ENCODE peak calls at places on chromosomes 12 and 14, in eight cellular contexts. D is left ventricle myocardium inferior; U is mesothelial cell of epicardium; H is retina; C is lung microvascular endothelial cell; V is left colon; B is fibroblast of gingiva; N is stimulated activated CD4-positive, alpha-beta T cell treated with anti-CD3 and anti-CD28 coated beads, Interleukin-4, amount 100 ng/mL, for 48 hours. A is an unnamed sample.

GRCh38 chr12:127119600-127120140 is 1147.3 kb upstream of the TMEM132C start:
- DNase-seq in D (no peak), V (no peak), C (no peak), B (no peak), N (no peak), U (no peak), H (no peak), A (no peak)

GRCh38 chr14:31492759-31493498 is 5.1 kb upstream of the GPR33 start:
- DNase-seq in H (no peak), D (no peak), N (no peak), U (no peak), C (no peak), V (no peak), B (no peak), A (no peak)

GRCh38 chr12:21773263-21773741 is 1.2 kb downstream of the KCNJ8 start:
- DNase-seq in N (no peak), B (no peak), D (peak; percentile 70), V (peak; percentile 31), U (no peak), C (peak; percentile 6), H (peak; percentile 66), A (no peak)

GRCh38 chr14:39102265-39102968 is 618 bp downstream of the SEC23A start:
- DNase-seq in C (peak; percentile 41), H (peak; percentile 62), B (peak; percentile 39), U (no peak), V (peak; percentile 72), D (peak; percentile 20), N (no peak), A (peak; percentile 58)

GRCh38 chr12:13000935-13001724 is 1.1 kb upstream of the HEBP1 start:
- DNase-seq in C (peak; percentile 74), B (peak; percentile 58), N (peak; percentile 12), H (peak; percentile 82), V (peak; percentile 46), U (peak; percentile 28), D (peak; percentile 52), A (peak; percentile 61)

GRCh38 chr12:81859521-81859920 is 100.4 kb upstream of the PPFIA2 start:
- DNase-seq in U (no peak), C (peak; percentile 7), D (no peak), B (no peak), N (no peak), H (no peak), V (no peak), A (peak; percentile 84)

GRCh38 chr14:92729632-92730358 is 18.6 kb downstream of the LGMN start:
- DNase-seq in C (no peak), V (no peak), D (no peak), H (no peak), N (no peak), U (no peak), B (peak; percentile 66), A (no peak)

GRCh38 chr14:95871531-95871930 is 5.1 kb upstream of the TUNAR start:
- DNase-seq in V (no peak), D (no peak), C (no peak), B (no peak), N (no peak), U (no peak), H (no peak), A (no peak)

GRCh38 chr12:27824126-27824842 is 44.2 kb upstream of the MANSC4 start:
- DNase-seq in N (no peak), H (no peak), B (no peak), V (no peak), U (no peak), D (no peak), C (peak; percentile 40), A (no peak)

GRCh38 chr12:12612403-12612802 is 727 bp downstream of the CREBL2 start:
- DNase-seq in B (peak; percentile 49), C (peak; percentile 76), U (no peak), N (no peak), V (no peak), D (no peak), H (no peak), A (peak; percentile 65)

GRCh38 chr14:100307215-100308111 is 1.2 kb upstream of the SLC25A29 start:
- DNase-seq in N (no peak), V (no peak), U (no peak), D (no peak), B (no peak), H (no peak), C (peak; percentile 33), A (peak; percentile 22)

GRCh38 chr12:103308396-103308795 is 187.4 kb downstream of the C12orf42 start:
- DNase-seq in C (no peak), B (no peak), D (no peak), V (no peak), N (no peak), U (no peak), H (no peak), A (no peak)

GRCh38 chr12:64323476-64324225 is 66.9 kb downstream of the C12orf56 start:
- DNase-seq in B (peak; percentile 2), C (no peak), V (no peak), H (no peak), N (no peak), D (no peak), U (no peak), A (no peak)

GRCh38 chr14:68589447-68590232 is 203.2 kb downstream of the ZFP36L1 start:
- DNase-seq in H (no peak), C (no peak), U (no peak), D (peak; percentile 71), N (no peak), V (peak; percentile 82), B (peak; percentile 94), A (no peak)

GRCh38 chr12:76552343-76552938 is 7.1 kb downstream of the OSBPL8 start:
- DNase-seq in N (no peak), C (peak; percentile 19), V (no peak), B (peak; percentile 25), U (no peak), H (no peak), D (no peak), A (no peak)

GRCh38 chr12:124449623-124450375 is 117.6 kb downstream of the NCOR2 start:
- DNase-seq in D (no peak), C (no peak), V (no peak), U (no peak), B (no peak), H (no peak), N (no peak), A (no peak)

GRCh38 chr12:47868041-47868440 is 36.8 kb downstream of the VDR start:
- DNase-seq in C (peak; percentile 29), V (no peak), U (no peak), B (peak; percentile 17), N (no peak), H (no peak), D (no peak), A (peak; percentile 49)

GRCh38 chr12:123808167-123808566 is 46.1 kb downstream of the DNAH10 start:
- DNase-seq in V (no peak), U (no peak), C (peak; percentile 17), B (peak; percentile 6), H (no peak), N (no peak), D (no peak), A (no peak)

GRCh38 chr12:6201199-6201608 is 1.0 kb downstream of the CD9 start:
- DNase-seq in H (no peak), N (no peak), B (no peak), D (no peak), U (no peak), V (peak; percentile 86), C (peak; percentile 62), A (no peak)

GRCh38 chr14:51070732-51071131 is 24.2 kb downstream of the TRIM9 start:
- DNase-seq in D (no peak), N (no peak), C (no peak), V (no peak), B (no peak), U (no peak), H (no peak), A (no peak)

GRCh38 chr12:23950011-23950774 is 723 bp upstream of the SOX5 start:
- DNase-seq in N (no peak), V (no peak), B (peak; percentile 14), H (peak; percentile 78), U (no peak), C (peak; percentile 8), D (no peak), A (peak; percentile 55)

GRCh38 chr14:77094672-77095284 is 3.3 kb upstream of the CIPC start:
- DNase-seq in U (peak; percentile 64), H (peak; percentile 54), N (peak; percentile 72), C (peak; percentile 84), B (peak; percentile 68), D (peak; percentile 76), V (peak; percentile 72), A (peak; percentile 82)

GRCh38 chr12:41336041-41336552 is 148.0 kb downstream of the PDZRN4 start:
- DNase-seq in N (no peak), C (no peak), V (no peak), U (no peak), B (no peak), D (no peak), H (no peak), A (no peak)

A was measured in endothelial cell of umbilical vein.